ENCODE peak calls at places on chromosome X, in nine cellular contexts. One of them, this sample, is unnamed.

GRCh38 chrX:57929373-57929772 is 19.1 kb upstream of the ZXDA start:
- DNase-seq in NCI-H524: peak; percentile 30
- DNase-seq in neuronal stem cell: no peak
- DNase-seq in fibroblast of mammary gland: peak; percentile 25
- DNase-seq in NCI-H345: peak; percentile 42
- DNase-seq in HS-5: no peak
- DNase-seq in activated naive CD4-positive, alpha-beta T cell treated with anti-CD3 and anti-CD28 coated beads, Interleukin-2, amount 10 ng/mL, durations not matched to agents 7 days and 5 days: no peak
- DNase-seq in heart right ventricle: no peak
- DNase-seq in iris pigment epithelial cell: peak; percentile 20
- DNase-seq in this sample: no peak

GRCh38 chrX:46662594-46662993 is 89.0 kb downstream of the CHST7 start:
- DNase-seq in HS-5: no peak
- DNase-seq in neuronal stem cell: no peak
- DNase-seq in NCI-H524: no peak
- DNase-seq in NCI-H345: no peak
- DNase-seq in fibroblast of mammary gland: no peak
- DNase-seq in heart right ventricle: no peak
- DNase-seq in iris pigment epithelial cell: no peak
- DNase-seq in activated naive CD4-positive, alpha-beta T cell treated with anti-CD3 and anti-CD28 coated beads, Interleukin-2, amount 10 ng/mL, durations not matched to agents 7 days and 5 days: no peak
- DNase-seq in this sample: no peak

GRCh38 chrX:154368630-154369452 is 5.6 kb downstream of the FLNA start:
- DNase-seq in activated naive CD4-positive, alpha-beta T cell treated with anti-CD3 and anti-CD28 coated beads, Interleukin-2, amount 10 ng/mL, durations not matched to agents 7 days and 5 days: peak; percentile 91
- DNase-seq in HS-5: peak; percentile 85
- DNase-seq in NCI-H345: peak; percentile 58
- DNase-seq in fibroblast of mammary gland: peak; percentile 95
- DNase-seq in iris pigment epithelial cell: peak; percentile 94
- DNase-seq in NCI-H524: no peak
- DNase-seq in neuronal stem cell: no peak
- DNase-seq in heart right ventricle: peak; percentile 71
- DNase-seq in this sample: peak; percentile 27

GRCh38 chrX:129777218-129777768 is 2.5 kb upstream of the SASH3 start:
- DNase-seq in NCI-H345: no peak
- DNase-seq in NCI-H524: no peak
- DNase-seq in HS-5: no peak
- DNase-seq in neuronal stem cell: no peak
- DNase-seq in heart right ventricle: peak; percentile 47
- DNase-seq in activated naive CD4-positive, alpha-beta T cell treated with anti-CD3 and anti-CD28 coated beads, Interleukin-2, amount 10 ng/mL, durations not matched to agents 7 days and 5 days: peak; percentile 83
- DNase-seq in iris pigment epithelial cell: no peak
- DNase-seq in fibroblast of mammary gland: no peak
- DNase-seq in this sample: no peak

GRCh38 chrX:10168226-10168625 is 11.5 kb downstream of the CLCN4 start:
- DNase-seq in fibroblast of mammary gland: no peak
- DNase-seq in NCI-H524: no peak
- DNase-seq in iris pigment epithelial cell: no peak
- DNase-seq in activated naive CD4-positive, alpha-beta T cell treated with anti-CD3 and anti-CD28 coated beads, Interleukin-2, amount 10 ng/mL, durations not matched to agents 7 days and 5 days: no peak
- DNase-seq in neuronal stem cell: no peak
- DNase-seq in HS-5: no peak
- DNase-seq in heart right ventricle: no peak
- DNase-seq in NCI-H345: no peak
- DNase-seq in this sample: no peak

GRCh38 chrX:153667931-153668396 is 5.6 kb downstream of the PNCK start:
- DNase-seq in HS-5: peak; percentile 16
- DNase-seq in heart right ventricle: peak; percentile 85
- DNase-seq in NCI-H345: peak; percentile 72
- DNase-seq in NCI-H524: peak; percentile 91
- DNase-seq in activated naive CD4-positive, alpha-beta T cell treated with anti-CD3 and anti-CD28 coated beads, Interleukin-2, amount 10 ng/mL, durations not matched to agents 7 days and 5 days: peak; percentile 85
- DNase-seq in neuronal stem cell: no peak
- DNase-seq in fibroblast of mammary gland: peak; percentile 71
- DNase-seq in iris pigment epithelial cell: peak; percentile 65
- DNase-seq in this sample: peak; percentile 72

GRCh38 chrX:19350831-19351447 is 7.2 kb downstream of the PDHA1 start:
- DNase-seq in NCI-H345: no peak
- DNase-seq in neuronal stem cell: no peak
- DNase-seq in HS-5: no peak
- DNase-seq in fibroblast of mammary gland: no peak
- DNase-seq in NCI-H524: no peak
- DNase-seq in heart right ventricle: no peak
- DNase-seq in iris pigment epithelial cell: no peak
- DNase-seq in activated naive CD4-positive, alpha-beta T cell treated with anti-CD3 and anti-CD28 coated beads, Interleukin-2, amount 10 ng/mL, durations not matched to agents 7 days and 5 days: no peak
- DNase-seq in this sample: no peak

GRCh38 chrX:78708171-78708570 is 39.3 kb upstream of the LPAR4 start:
- DNase-seq in NCI-H524: peak; percentile 35
- DNase-seq in heart right ventricle: no peak
- DNase-seq in NCI-H345: no peak
- DNase-seq in neuronal stem cell: no peak
- DNase-seq in activated naive CD4-positive, alpha-beta T cell treated with anti-CD3 and anti-CD28 coated beads, Interleukin-2, amount 10 ng/mL, durations not matched to agents 7 days and 5 days: no peak
- DNase-seq in fibroblast of mammary gland: peak; percentile 62
- DNase-seq in HS-5: no peak
- DNase-seq in iris pigment epithelial cell: peak; percentile 41
- DNase-seq in this sample: no peak

GRCh38 chrX:40074959-40075332 is 22.8 kb downstream of the BCOR start:
- DNase-seq in HS-5: no peak
- DNase-seq in NCI-H524: no peak
- DNase-seq in heart right ventricle: no peak
- DNase-seq in iris pigment epithelial cell: no peak
- DNase-seq in NCI-H345: no peak
- DNase-seq in neuronal stem cell: no peak
- DNase-seq in activated naive CD4-positive, alpha-beta T cell treated with anti-CD3 and anti-CD28 coated beads, Interleukin-2, amount 10 ng/mL, durations not matched to agents 7 days and 5 days: no peak
- DNase-seq in fibroblast of mammary gland: no peak
- DNase-seq in this sample: no peak

GRCh38 chrX:39875834-39876625 is 221.7 kb downstream of the BCOR start:
- DNase-seq in NCI-H345: no peak
- DNase-seq in neuronal stem cell: no peak
- DNase-seq in iris pigment epithelial cell: no peak
- DNase-seq in NCI-H524: peak; percentile 74
- DNase-seq in HS-5: no peak
- DNase-seq in fibroblast of mammary gland: no peak
- DNase-seq in activated naive CD4-positive, alpha-beta T cell treated with anti-CD3 and anti-CD28 coated beads, Interleukin-2, amount 10 ng/mL, durations not matched to agents 7 days and 5 days: no peak
- DNase-seq in heart right ventricle: no peak
- DNase-seq in this sample: no peak

GRCh38 chrX:29890004-29890403 is 325.4 kb upstream of the MAGEB2 start:
- DNase-seq in activated naive CD4-positive, alpha-beta T cell treated with anti-CD3 and anti-CD28 coated beads, Interleukin-2, amount 10 ng/mL, durations not matched to agents 7 days and 5 days: no peak
- DNase-seq in fibroblast of mammary gland: no peak
- DNase-seq in HS-5: no peak
- DNase-seq in neuronal stem cell: no peak
- DNase-seq in heart right ventricle: no peak
- DNase-seq in iris pigment epithelial cell: peak; percentile 10
- DNase-seq in NCI-H345: no peak
- DNase-seq in NCI-H524: no peak
- DNase-seq in this sample: no peak

GRCh38 chrX:118536687-118537461 is 41.3 kb downstream of the DOCK11 start:
- DNase-seq in activated naive CD4-positive, alpha-beta T cell treated with anti-CD3 and anti-CD28 coated beads, Interleukin-2, amount 10 ng/mL, durations not matched to agents 7 days and 5 days: peak; percentile 58
- DNase-seq in neuronal stem cell: no peak
- DNase-seq in heart right ventricle: no peak
- DNase-seq in HS-5: no peak
- DNase-seq in fibroblast of mammary gland: peak; percentile 30
- DNase-seq in NCI-H345: no peak
- DNase-seq in iris pigment epithelial cell: peak; percentile 55
- DNase-seq in NCI-H524: peak; percentile 33
- DNase-seq in this sample: no peak

GRCh38 chrX:151563449-151563848 is at the start of gene PASD1:
- DNase-seq in heart right ventricle: no peak
- DNase-seq in activated naive CD4-positive, alpha-beta T cell treated with anti-CD3 and anti-CD28 coated beads, Interleukin-2, amount 10 ng/mL, durations not matched to agents 7 days and 5 days: no peak
- DNase-seq in NCI-H524: no peak
- DNase-seq in NCI-H345: no peak
- DNase-seq in iris pigment epithelial cell: no peak
- DNase-seq in HS-5: no peak
- DNase-seq in fibroblast of mammary gland: no peak
- DNase-seq in neuronal stem cell: no peak
- DNase-seq in this sample: no peak

GRCh38 chrX:56232221-56233082 is at the start of gene KLF8:
- DNase-seq in heart right ventricle: peak; percentile 43
- DNase-seq in activated naive CD4-positive, alpha-beta T cell treated with anti-CD3 and anti-CD28 coated beads, Interleukin-2, amount 10 ng/mL, durations not matched to agents 7 days and 5 days: peak; percentile 61
- DNase-seq in neuronal stem cell: no peak
- DNase-seq in HS-5: no peak
- DNase-seq in NCI-H345: no peak
- DNase-seq in iris pigment epithelial cell: no peak
- DNase-seq in NCI-H524: no peak
- DNase-seq in fibroblast of mammary gland: peak; percentile 15
- DNase-seq in this sample: no peak

GRCh38 chrX:78571849-78572248 is 87.3 kb downstream of the RTL3 start:
- DNase-seq in neuronal stem cell: no peak
- DNase-seq in iris pigment epithelial cell: no peak
- DNase-seq in HS-5: no peak
- DNase-seq in heart right ventricle: no peak
- DNase-seq in NCI-H345: no peak
- DNase-seq in NCI-H524: no peak
- DNase-seq in activated naive CD4-positive, alpha-beta T cell treated with anti-CD3 and anti-CD28 coated beads, Interleukin-2, amount 10 ng/mL, durations not matched to agents 7 days and 5 days: no peak
- DNase-seq in fibroblast of mammary gland: no peak
- DNase-seq in this sample: no peak

GRCh38 chrX:110155759-110156158 is 152.8 kb downstream of the TMEM164 start:
- DNase-seq in NCI-H345: no peak
- DNase-seq in NCI-H524: no peak
- DNase-seq in iris pigment epithelial cell: no peak
- DNase-seq in HS-5: no peak
- DNase-seq in heart right ventricle: no peak
- DNase-seq in neuronal stem cell: no peak
- DNase-seq in fibroblast of mammary gland: no peak
- DNase-seq in activated naive CD4-positive, alpha-beta T cell treated with anti-CD3 and anti-CD28 coated beads, Interleukin-2, amount 10 ng/mL, durations not matched to agents 7 days and 5 days: no peak
- DNase-seq in this sample: no peak

GRCh38 chrX:139170526-139171173 is 359.9 kb upstream of the F9 start:
- DNase-seq in HS-5: no peak
- DNase-seq in NCI-H345: no peak
- DNase-seq in fibroblast of mammary gland: no peak
- DNase-seq in heart right ventricle: no peak
- DNase-seq in iris pigment epithelial cell: no peak
- DNase-seq in NCI-H524: no peak
- DNase-seq in neuronal stem cell: no peak
- DNase-seq in activated naive CD4-positive, alpha-beta T cell treated with anti-CD3 and anti-CD28 coated beads, Interleukin-2, amount 10 ng/mL, durations not matched to agents 7 days and 5 days: no peak
- DNase-seq in this sample: no peak

GRCh38 chrX:15245896-15246295 is 24.0 kb downstream of the ASB9 start:
- DNase-seq in NCI-H524: no peak
- DNase-seq in neuronal stem cell: no peak
- DNase-seq in fibroblast of mammary gland: no peak
- DNase-seq in iris pigment epithelial cell: peak; percentile 51
- DNase-seq in NCI-H345: no peak
- DNase-seq in HS-5: no peak
- DNase-seq in heart right ventricle: no peak
- DNase-seq in activated naive CD4-positive, alpha-beta T cell treated with anti-CD3 and anti-CD28 coated beads, Interleukin-2, amount 10 ng/mL, durations not matched to agents 7 days and 5 days: no peak
- DNase-seq in this sample: no peak

GRCh38 chrX:10903518-10903917 is 207.6 kb upstream of the HCCS start:
- DNase-seq in HS-5: no peak
- DNase-seq in heart right ventricle: no peak
- DNase-seq in activated naive CD4-positive, alpha-beta T cell treated with anti-CD3 and anti-CD28 coated beads, Interleukin-2, amount 10 ng/mL, durations not matched to agents 7 days and 5 days: no peak
- DNase-seq in NCI-H345: no peak
- DNase-seq in NCI-H524: peak; percentile 14
- DNase-seq in fibroblast of mammary gland: no peak
- DNase-seq in neuronal stem cell: no peak
- DNase-seq in iris pigment epithelial cell: no peak
- DNase-seq in this sample: no peak

GRCh38 chrX:93242897-93243296 is 430.5 kb downstream of the NAP1L3 start:
- DNase-seq in heart right ventricle: no peak
- DNase-seq in activated naive CD4-positive, alpha-beta T cell treated with anti-CD3 and anti-CD28 coated beads, Interleukin-2, amount 10 ng/mL, durations not matched to agents 7 days and 5 days: no peak
- DNase-seq in HS-5: no peak
- DNase-seq in fibroblast of mammary gland: no peak
- DNase-seq in neuronal stem cell: no peak
- DNase-seq in iris pigment epithelial cell: no peak
- DNase-seq in NCI-H345: no peak
- DNase-seq in NCI-H524: no peak
- DNase-seq in this sample: no peak

GRCh38 chrX:22135994-22136684 is 104.0 kb downstream of the PHEX start:
- DNase-seq in iris pigment epithelial cell: peak; percentile 48
- DNase-seq in NCI-H345: peak; percentile 69
- DNase-seq in NCI-H524: peak; percentile 66
- DNase-seq in activated naive CD4-positive, alpha-beta T cell treated with anti-CD3 and anti-CD28 coated beads, Interleukin-2, amount 10 ng/mL, durations not matched to agents 7 days and 5 days: no peak
- DNase-seq in neuronal stem cell: peak; percentile 42
- DNase-seq in fibroblast of mammary gland: peak; percentile 79
- DNase-seq in HS-5: peak; percentile 68
- DNase-seq in heart right ventricle: no peak
- DNase-seq in this sample: peak; percentile 52

GRCh38 chrX:69808375-69808774 is 192.5 kb downstream of the EDA start:
- DNase-seq in heart right ventricle: no peak
- DNase-seq in neuronal stem cell: no peak
- DNase-seq in activated naive CD4-positive, alpha-beta T cell treated with anti-CD3 and anti-CD28 coated beads, Interleukin-2, amount 10 ng/mL, durations not matched to agents 7 days and 5 days: no peak
- DNase-seq in NCI-H345: no peak
- DNase-seq in NCI-H524: no peak
- DNase-seq in HS-5: no peak
- DNase-seq in iris pigment epithelial cell: no peak
- DNase-seq in fibroblast of mammary gland: no peak
- DNase-seq in this sample: no peak

GRCh38 chrX:119755981-119756533 is 2.3 kb upstream of the SOWAHD start:
- DNase-seq in iris pigment epithelial cell: no peak
- DNase-seq in heart right ventricle: no peak
- DNase-seq in neuronal stem cell: no peak
- DNase-seq in fibroblast of mammary gland: no peak
- DNase-seq in HS-5: no peak
- DNase-seq in NCI-H345: no peak
- DNase-seq in NCI-H524: no peak
- DNase-seq in activated naive CD4-positive, alpha-beta T cell treated with anti-CD3 and anti-CD28 coated beads, Interleukin-2, amount 10 ng/mL, durations not matched to agents 7 days and 5 days: peak; percentile 78
- DNase-seq in this sample: no peak

GRCh38 chrX:21798677-21799219 is 40.7 kb upstream of the MBTPS2 start:
- DNase-seq in NCI-H524: peak; percentile 15
- DNase-seq in neuronal stem cell: no peak
- DNase-seq in iris pigment epithelial cell: peak; percentile 74
- DNase-seq in heart right ventricle: no peak
- DNase-seq in HS-5: no peak
- DNase-seq in NCI-H345: peak; percentile 65
- DNase-seq in activated naive CD4-positive, alpha-beta T cell treated with anti-CD3 and anti-CD28 coated beads, Interleukin-2, amount 10 ng/mL, durations not matched to agents 7 days and 5 days: no peak
- DNase-seq in fibroblast of mammary gland: peak; percentile 76
- DNase-seq in this sample: peak; percentile 20

GRCh38 chrX:100710816-100711215 is 21.1 kb downstream of the SYTL4 start:
- DNase-seq in neuronal stem cell: no peak
- DNase-seq in iris pigment epithelial cell: no peak
- DNase-seq in heart right ventricle: no peak
- DNase-seq in fibroblast of mammary gland: no peak
- DNase-seq in activated naive CD4-positive, alpha-beta T cell treated with anti-CD3 and anti-CD28 coated beads, Interleukin-2, amount 10 ng/mL, durations not matched to agents 7 days and 5 days: no peak
- DNase-seq in HS-5: no peak
- DNase-seq in NCI-H524: no peak
- DNase-seq in NCI-H345: no peak
- DNase-seq in this sample: no peak

GRCh38 chrX:107146670-107147069 is 28.0 kb upstream of the RBM41 start:
- DNase-seq in fibroblast of mammary gland: peak; percentile 64
- DNase-seq in activated naive CD4-positive, alpha-beta T cell treated with anti-CD3 and anti-CD28 coated beads, Interleukin-2, amount 10 ng/mL, durations not matched to agents 7 days and 5 days: no peak
- DNase-seq in NCI-H524: no peak
- DNase-seq in heart right ventricle: no peak
- DNase-seq in iris pigment epithelial cell: peak; percentile 42
- DNase-seq in HS-5: no peak
- DNase-seq in neuronal stem cell: no peak
- DNase-seq in NCI-H345: no peak
- DNase-seq in this sample: no peak

GRCh38 chrX:39398215-39398972 is 597.1 kb downstream of the MID1IP1 start:
- DNase-seq in fibroblast of mammary gland: no peak
- DNase-seq in NCI-H345: no peak
- DNase-seq in NCI-H524: no peak
- DNase-seq in iris pigment epithelial cell: no peak
- DNase-seq in neuronal stem cell: no peak
- DNase-seq in activated naive CD4-positive, alpha-beta T cell treated with anti-CD3 and anti-CD28 coated beads, Interleukin-2, amount 10 ng/mL, durations not matched to agents 7 days and 5 days: no peak
- DNase-seq in HS-5: no peak
- DNase-seq in heart right ventricle: no peak
- DNase-seq in this sample: peak; percentile 22

GRCh38 chrX:129678176-129678880 is 23.6 kb upstream of the APLN start:
- DNase-seq in NCI-H524: peak; percentile 87
- DNase-seq in activated naive CD4-positive, alpha-beta T cell treated with anti-CD3 and anti-CD28 coated beads, Interleukin-2, amount 10 ng/mL, durations not matched to agents 7 days and 5 days: peak; percentile 51
- DNase-seq in fibroblast of mammary gland: no peak
- DNase-seq in iris pigment epithelial cell: no peak
- DNase-seq in neuronal stem cell: no peak
- DNase-seq in heart right ventricle: peak; percentile 60
- DNase-seq in NCI-H345: peak; percentile 80
- DNase-seq in HS-5: no peak
- DNase-seq in this sample: peak; percentile 70

GRCh38 chrX:49233176-49233575 is at the start of gene CACNA1F:
- DNase-seq in fibroblast of mammary gland: no peak
- DNase-seq in NCI-H524: peak; percentile 84
- DNase-seq in heart right ventricle: no peak
- DNase-seq in activated naive CD4-positive, alpha-beta T cell treated with anti-CD3 and anti-CD28 coated beads, Interleukin-2, amount 10 ng/mL, durations not matched to agents 7 days and 5 days: no peak
- DNase-seq in iris pigment epithelial cell: no peak
- DNase-seq in HS-5: no peak
- DNase-seq in NCI-H345: no peak
- DNase-seq in neuronal stem cell: no peak
- DNase-seq in this sample: no peak

GRCh38 chrX:141469469-141469868 is 115.1 kb downstream of the SPANXA1 start:
- DNase-seq in NCI-H524: no peak
- DNase-seq in HS-5: no peak
- DNase-seq in neuronal stem cell: no peak
- DNase-seq in NCI-H345: no peak
- DNase-seq in heart right ventricle: no peak
- DNase-seq in iris pigment epithelial cell: peak; percentile 20
- DNase-seq in fibroblast of mammary gland: peak; percentile 10
- DNase-seq in activated naive CD4-positive, alpha-beta T cell treated with anti-CD3 and anti-CD28 coated beads, Interleukin-2, amount 10 ng/mL, durations not matched to agents 7 days and 5 days: no peak
- DNase-seq in this sample: no peak

This sample was measured in NCI-H2029.